ENCODE peak calls at places on chromosomes 16 and 17, in four cellular contexts. G is K562, B is IMR-90, T is GM12878. Q is an unnamed sample.

GRCh38 chr16:75433732-75434413 is 570 bp upstream of the CFDP1 start:
- DNase-seq in B (peak), T (no peak), G (peak), Q (peak)

GRCh38 chr16:3498988-3499387 is 1.8 kb upstream of the CLUAP1 start:
- DNase-seq in T (no peak), G (no peak), B (no peak), Q (no peak)

GRCh38 chr16:50879873-50880695 is 138.2 kb downstream of the CYLD start:
- DNase-seq in G (no peak), T (no peak), B (no peak), Q (no peak)

GRCh38 chr17:41652461-41652960 is 28.1 kb upstream of the KRT17 start:
- DNase-seq in B (no peak), T (no peak), G (no peak), Q (no peak)

GRCh38 chr17:63132509-63132911 is 166.5 kb downstream of the TANC2 start:
- DNase-seq in B (no peak), T (no peak), G (no peak), Q (no peak)

GRCh38 chr17:15392326-15392739 is 50.9 kb upstream of the TEKT3 start:
- DNase-seq in G (no peak), T (no peak), B (peak), Q (peak)

GRCh38 chr16:1678500-1679098 is 520 bp downstream of the JPT2 start:
- DNase-seq in G (no peak), B (peak), T (no peak), Q (peak)

GRCh38 chr17:79568661-79569060 is 42.2 kb downstream of the RBFOX3 start:
- DNase-seq in B (no peak), G (no peak), T (no peak), Q (no peak)

GRCh38 chr16:64615647-64616280 is 506.1 kb downstream of the CDH11 start:
- DNase-seq in T (no peak), B (peak), G (no peak), Q (no peak)

GRCh38 chr16:19071811-19072777 is 4.7 kb downstream of the COQ7 start:
- DNase-seq in G (peak), T (no peak), B (peak), Q (peak)

GRCh38 chr16:637081-638018 is 1.2 kb upstream of the METTL26 start:
- DNase-seq in T (no peak), B (peak), G (peak), Q (no peak)

GRCh38 chr16:46884513-46885293 is 541 bp downstream of the GPT2 start:
- DNase-seq in T (no peak), G (no peak), B (peak), Q (peak)

GRCh38 chr17:63622571-63623390 is 564 bp downstream of the MAP3K3 start:
- DNase-seq in T (no peak), B (peak), G (peak), Q (peak)

GRCh38 chr17:75783069-75783783 is 1.4 kb upstream of the UNK start:
- DNase-seq in G (no peak), B (peak), T (peak), Q (peak)
- TF ChIP-seq FOS in G (no peak), B (no peak), T (no peak), Q (no peak)

GRCh38 chr17:17173921-17174320 is 32.2 kb downstream of the PLD6 start:
- DNase-seq in B (no peak), T (no peak), G (no peak), Q (no peak)
- TF ChIP-seq POLR2A in B (no peak), T (no peak), G (no peak), Q (no peak)

GRCh38 chr16:86556576-86556975 is 1.5 kb upstream of the MTHFSD start:
- DNase-seq in B (no peak), T (no peak), G (no peak), Q (no peak)

GRCh38 chr16:86554917-86555762 is at the start of gene MTHFSD:
- DNase-seq in T (peak), B (peak), G (peak), Q (peak)

GRCh38 chr16:86555763-86556130 is 712 bp upstream of the MTHFSD start:
- DNase-seq in B (no peak), G (no peak), T (no peak), Q (no peak)

GRCh38 chr16:86553356-86553755 is 1.7 kb downstream of the MTHFSD start:
- DNase-seq in B (no peak), T (no peak), G (no peak), Q (no peak)

DNA sequence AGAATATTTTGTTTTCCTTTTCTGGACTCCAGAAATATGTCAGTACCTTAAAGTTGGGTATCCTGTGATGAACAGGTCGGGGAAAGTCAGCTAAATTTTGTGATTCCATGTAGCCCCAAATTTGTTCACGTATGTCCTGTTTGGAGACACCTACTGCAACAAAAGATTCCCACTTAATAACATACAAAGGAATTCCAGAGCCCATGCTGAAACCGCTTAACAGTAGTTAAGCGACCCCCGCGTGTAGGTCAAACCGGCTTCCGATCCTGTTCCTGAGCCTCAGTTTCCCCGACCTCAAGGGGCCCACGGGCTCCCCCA is 477 bp downstream of the MTHFSD start:
- DNase-seq in B (no peak), G (no peak), T (no peak), Q (peak)
- H3K9ac ChIP-seq in B (peak), G (peak), T (peak), Q (peak)

DNA sequence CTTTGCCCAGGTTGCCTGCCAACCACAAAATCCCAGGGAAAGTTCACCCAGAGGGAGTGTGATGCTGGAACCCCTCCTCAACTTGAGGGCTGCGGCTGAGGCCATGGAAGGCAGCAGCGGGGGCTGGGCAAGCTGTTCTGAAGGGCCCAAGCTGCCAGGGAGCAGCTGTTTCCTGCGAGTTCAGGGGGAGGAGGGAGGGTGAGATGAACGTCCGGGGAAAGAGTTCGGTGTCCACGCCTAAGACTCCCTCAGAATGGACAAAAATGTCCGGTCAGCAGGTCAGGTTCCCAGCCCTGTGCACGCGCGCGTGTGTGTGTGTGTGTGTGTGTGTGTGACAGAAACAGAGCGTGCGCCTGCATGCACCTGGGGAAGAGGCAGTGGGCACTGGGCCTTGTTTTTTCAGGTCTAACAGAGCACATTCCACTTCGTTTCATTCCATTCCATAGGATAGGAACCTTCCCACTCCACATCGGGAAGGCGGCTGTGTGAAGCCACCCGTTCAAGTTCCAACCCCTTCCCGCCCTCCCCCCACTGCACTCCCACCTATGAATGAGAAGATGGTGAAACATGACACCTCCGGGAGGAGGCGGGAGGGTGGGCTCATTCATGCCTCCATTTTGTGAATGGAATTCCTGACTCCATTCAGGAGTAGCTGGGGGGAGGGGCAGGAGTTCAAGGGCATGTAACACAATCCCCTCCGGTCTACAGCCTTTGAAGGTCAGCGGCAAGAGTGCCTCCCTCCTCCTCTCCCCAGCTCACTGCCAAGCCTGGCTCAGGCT is 15.6 kb downstream of the ETV4 start:
- DNase-seq in T (no peak), B (peak), G (peak), Q (peak)
- TF ChIP-seq FOS in T (no peak), B (no peak), G (no peak), Q (no peak)

GRCh38 chr16:29811170-29811895 is 660 bp upstream of the PRRT2 start:
- DNase-seq in B (peak), T (peak), G (peak), Q (peak)
- TF ChIP-seq POLR2A in B (no peak), T (peak), G (peak), Q (peak)

GRCh38 chr17:82329683-82330321 is 3.8 kb downstream of the SECTM1 start:
- DNase-seq in B (no peak), T (no peak), G (no peak), Q (no peak)
- H3K9ac ChIP-seq in B (no peak), T (no peak), G (peak), Q (no peak)

DNA sequence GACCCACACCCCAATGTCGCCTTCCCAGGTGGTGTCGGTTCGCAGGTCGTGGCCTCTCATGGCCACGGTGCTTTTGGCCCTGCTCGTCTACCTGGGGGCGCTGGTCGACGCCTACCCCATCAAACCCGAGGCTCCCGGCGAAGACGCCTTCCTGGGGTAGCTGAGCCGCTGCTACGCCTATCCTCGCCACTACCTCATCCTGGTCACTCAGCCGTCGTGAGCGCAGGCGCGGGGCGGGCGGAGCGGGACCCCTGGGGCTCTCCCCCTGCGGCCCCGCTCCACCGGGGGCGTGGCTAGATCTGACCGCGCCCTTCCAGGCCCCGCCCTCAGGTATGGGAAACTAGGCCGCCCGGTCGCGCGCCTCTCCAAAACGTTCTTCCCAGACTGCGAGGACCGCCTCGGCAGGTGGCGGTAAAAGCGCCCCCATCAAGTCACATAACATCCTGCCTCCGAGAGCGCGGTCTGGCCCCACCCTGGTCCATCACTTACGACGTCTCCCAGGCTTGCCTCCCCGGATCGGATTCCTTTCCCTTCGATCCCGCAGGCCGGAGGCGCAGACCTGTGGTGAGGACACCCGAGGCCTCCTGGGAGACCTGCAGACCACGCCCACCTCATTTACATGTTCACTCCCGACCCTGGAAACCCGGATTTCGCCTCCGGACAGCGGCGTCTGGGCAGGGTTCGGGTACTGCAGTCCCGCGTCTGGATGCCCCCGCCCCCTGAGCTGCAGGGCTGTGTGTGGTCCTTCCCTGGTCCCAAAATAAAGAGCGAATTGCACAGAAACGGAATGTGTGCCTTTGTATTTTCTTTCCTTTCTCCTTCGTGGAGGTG is 91.5 kb upstream of the TMEM97 start:
- DNase-seq in T (no peak), G (no peak), B (no peak), Q (no peak)
- TF ChIP-seq FOS in T (no peak), G (no peak), B (no peak), Q (no peak)